ENCODE peak calls at places on chromosome 16, in four cellular contexts. G is ovary, J is osteoblast, P is transverse colon. N is an unnamed sample.

GRCh38 chr16:1592446-1592845 is 19.4 kb downstream of the IFT140 start:
- DNase-seq in G (no peak), J (peak; percentile 62), P (no peak), N (no peak)

GRCh38 chr16:85206472-85207356 is 94.4 kb upstream of the CIBAR2 start:
- DNase-seq in G (peak; percentile 92), J (peak; percentile 55), P (peak; percentile 60), N (peak; percentile 92)

GRCh38 chr16:79328327-79329162 is 272.0 kb downstream of the MAF start:
- DNase-seq in G (no peak), J (no peak), P (no peak), N (peak; percentile 68)

GRCh38 chr16:24728891-24729242 is 584 bp upstream of the TNRC6A start:
- DNase-seq in G (no peak), J (no peak), P (no peak), N (no peak)

GRCh38 chr16:945271-946047 is 25.3 kb downstream of the LMF1 start:
- DNase-seq in G (no peak), J (peak; percentile 38), P (no peak), N (no peak)

GRCh38 chr16:11076259-11077018 is 132.1 kb downstream of the CLEC16A start:
- DNase-seq in G (no peak), J (no peak), P (no peak), N (no peak)

GRCh38 chr16:9380221-9380620 is 288.8 kb downstream of the HAPSTR1 start:
- DNase-seq in G (no peak), J (no peak), P (no peak), N (no peak)

GRCh38 chr16:68246121-68246520 is 948 bp downstream of the PLA2G15 start:
- DNase-seq in G (no peak), J (peak; percentile 49), P (no peak), N (peak; percentile 16)

GRCh38 chr16:83953796-83954576 is 946 bp downstream of the OSGIN1 start:
- DNase-seq in G (no peak), J (peak; percentile 85), P (no peak), N (peak; percentile 82)

GRCh38 chr16:1477033-1477432 is 2.2 kb upstream of the CLCN7 start:
- DNase-seq in G (no peak), J (no peak), P (no peak), N (no peak)

GRCh38 chr16:81447383-81448101 is 2.9 kb downstream of the CMIP start:
- DNase-seq in G (no peak), J (no peak), P (peak; percentile 55), N (peak; percentile 64)

GRCh38 chr16:70529051-70529777 is 5.6 kb downstream of the SF3B3 start:
- DNase-seq in G (no peak), J (peak; percentile 88), P (no peak), N (peak; percentile 43)

GRCh38 chr16:84700518-84701277 is 898 bp downstream of the USP10 start:
- DNase-seq in G (no peak), J (no peak), P (peak; percentile 44), N (no peak)

GRCh38 chr16:26857371-26857770 is 209.4 kb upstream of the C16orf82 start:
- DNase-seq in G (no peak), J (no peak), P (no peak), N (no peak)

GRCh38 chr16:21101631-21102420 is 48.8 kb downstream of the DNAH3 start:
- DNase-seq in G (no peak), J (peak; percentile 41), P (peak; percentile 12), N (peak; percentile 19)

GRCh38 chr16:9408297-9408696 is 316.9 kb downstream of the HAPSTR1 start:
- DNase-seq in G (no peak), J (no peak), P (no peak), N (no peak)

GRCh38 chr16:70418274-70418992 is 20.5 kb downstream of the ST3GAL2 start:
- DNase-seq in G (no peak), J (peak; percentile 46), P (no peak), N (peak; percentile 70)

GRCh38 chr16:56985962-56986360 is 3.4 kb upstream of the NLRC5 start:
- DNase-seq in G (no peak), J (peak; percentile 70), P (no peak), N (peak; percentile 19)

GRCh38 chr16:8717892-8718400 is 43.5 kb downstream of the ABAT start:
- DNase-seq in G (no peak), J (no peak), P (no peak), N (no peak)

GRCh38 chr16:79971237-79971572 is 370.7 kb upstream of the MAF start:
- DNase-seq in G (no peak), J (no peak), P (no peak), N (no peak)

GRCh38 chr16:8936421-8936820 is 27.3 kb downstream of the USP7 start:
- DNase-seq in G (no peak), J (peak; percentile 62), P (peak; percentile 66), N (peak; percentile 81)

GRCh38 chr16:4870138-4870671 is 22.9 kb downstream of the UBN1 start:
- DNase-seq in G (no peak), J (no peak), P (no peak), N (peak; percentile 6)

GRCh38 chr16:73616186-73616585 is 568.3 kb upstream of the ZFHX3 start:
- DNase-seq in G (no peak), J (no peak), P (no peak), N (peak; percentile 19)

GRCh38 chr16:16861546-16861945 is 482.6 kb downstream of the NPIPA7 start:
- DNase-seq in G (peak; percentile 31), J (peak; percentile 81), P (peak; percentile 49), N (peak; percentile 63)

GRCh38 chr16:14527411-14528044 is 102.5 kb downstream of the PARN start:
- DNase-seq in G (no peak), J (peak; percentile 79), P (no peak), N (no peak)

GRCh38 chr16:84774810-84775209 is 45.0 kb upstream of the CRISPLD2 start:
- DNase-seq in G (no peak), J (peak; percentile 94), P (no peak), N (no peak)

GRCh38 chr16:12906271-12906670 is 4.9 kb downstream of the SHISA9 start:
- DNase-seq in G (no peak), J (no peak), P (no peak), N (no peak)

GRCh38 chr16:86665319-86665675 is 86.9 kb downstream of the FOXL1 start:
- DNase-seq in G (no peak), J (no peak), P (no peak), N (no peak)

GRCh38 chr16:85857406-85857805 is 41.6 kb upstream of the IRF8 start:
- DNase-seq in G (no peak), J (peak; percentile 37), P (no peak), N (no peak)

GRCh38 chr16:70437582-70438324 is 1.1 kb downstream of the ST3GAL2 start:
- DNase-seq in G (no peak), J (peak; percentile 96), P (no peak), N (peak; percentile 51)

GRCh38 chr16:25413962-25414361 is 156.3 kb upstream of the ZKSCAN2 start:
- DNase-seq in G (no peak), J (no peak), P (no peak), N (no peak)

GRCh38 chr16:53744449-53744848 is 40.5 kb downstream of the FTO start:
- DNase-seq in G (no peak), J (no peak), P (no peak), N (no peak)

GRCh38 chr16:11576427-11577289 is 10.1 kb downstream of the LITAF start:
- DNase-seq in G (peak; percentile 15), J (no peak), P (no peak), N (no peak)

DNA sequence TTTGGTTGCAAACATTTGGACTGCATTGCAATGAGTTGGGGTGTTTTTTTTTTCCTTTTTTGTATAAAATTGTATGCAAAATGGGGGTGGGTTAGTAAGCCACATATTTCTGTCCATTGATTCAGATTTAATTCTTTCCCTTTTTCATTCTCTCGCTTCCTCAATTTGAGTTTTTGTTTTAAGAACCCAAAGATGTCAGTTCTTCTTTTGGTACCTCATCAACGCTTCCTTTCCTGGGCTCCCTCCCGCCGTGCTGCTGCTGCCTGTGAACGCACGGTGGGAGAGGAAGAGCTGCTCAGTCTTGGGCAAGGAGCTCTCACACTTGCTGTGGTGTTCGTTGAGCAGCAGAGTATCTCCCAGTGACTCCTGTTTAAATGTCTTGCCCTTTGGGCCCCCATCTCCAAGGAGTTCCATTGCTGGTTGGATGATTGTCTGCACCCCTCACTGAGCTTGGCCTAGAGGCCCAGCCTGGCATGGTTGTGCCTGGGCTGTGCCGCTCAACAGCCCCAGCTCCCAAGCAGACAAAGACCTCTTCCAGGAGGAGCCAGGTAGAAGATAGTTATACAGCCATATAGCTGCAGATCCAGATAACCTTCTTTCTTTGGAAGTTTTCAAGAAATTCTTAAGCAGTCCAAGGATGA is 13.6 kb downstream of the UBFD1 start:
- DNase-seq in G (no peak), J (no peak), P (no peak), N (no peak)
- H3K4me3 ChIP-seq in G (no peak overlapping the region), J (no peak overlapping the region), P (no peak overlapping the region), N (no peak overlapping the region)

DNA sequence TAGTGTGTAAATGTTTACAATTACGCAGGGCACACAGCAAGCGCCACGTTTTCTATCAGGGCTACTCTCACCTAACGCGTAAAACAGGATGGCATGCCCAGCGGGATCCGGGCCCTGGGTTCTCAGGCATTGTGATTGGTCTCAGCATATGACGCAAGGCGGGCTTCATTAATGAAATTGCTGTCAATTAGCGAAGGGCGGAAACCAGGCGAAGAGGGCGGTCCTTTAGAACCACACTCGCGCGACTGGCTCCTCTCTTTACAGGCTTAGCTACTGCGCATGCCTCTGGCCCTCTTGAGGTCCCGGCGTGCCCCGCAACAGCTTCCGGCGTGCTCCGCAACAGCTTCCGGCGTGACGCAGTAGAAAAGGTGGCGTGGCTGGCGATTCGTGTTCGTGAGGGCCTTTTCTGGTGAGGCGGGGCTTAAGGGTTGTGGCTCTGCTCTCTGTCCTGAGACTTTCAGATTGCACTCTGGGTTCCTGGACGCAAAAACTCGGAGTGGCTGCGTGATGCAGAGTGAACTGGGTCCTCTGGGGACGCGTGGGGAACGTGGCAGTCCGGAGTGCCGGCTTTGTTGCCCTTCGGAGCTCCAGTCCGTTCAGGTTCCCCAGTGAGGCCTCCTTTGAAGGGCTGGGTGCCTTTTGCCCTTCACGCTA is 9.2 kb downstream of the OR2C1 start:
- DNase-seq in G (peak; percentile 90), J (peak; percentile 96), P (peak; percentile 76), N (peak; percentile 30)
- H3K36me3 ChIP-seq in G (no peaks in the 10 kb centered on the region), J (no peaks in the 10 kb centered on the region), P (no peaks in the 10 kb centered on the region), N (no peaks in the 10 kb centered on the region)

DNA sequence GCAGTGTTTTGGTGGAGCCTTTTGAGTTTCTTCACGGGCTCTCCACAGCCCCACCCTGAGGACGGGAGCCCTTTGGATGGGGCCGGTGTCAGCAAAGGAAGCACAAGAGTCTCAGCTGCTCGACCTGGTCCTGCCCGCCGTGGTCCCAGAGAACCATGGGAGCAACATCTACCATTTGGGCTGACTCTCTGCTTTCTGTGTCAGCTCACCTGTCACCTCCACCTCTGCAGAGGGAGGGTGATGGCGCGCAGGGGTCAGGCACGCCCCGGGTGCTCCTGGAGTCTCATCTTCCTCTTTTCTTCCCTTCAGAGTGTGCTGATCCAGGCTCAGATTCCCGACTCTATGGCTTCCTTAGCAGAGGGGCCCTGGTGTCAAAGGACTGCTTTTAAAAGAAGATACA is 171.7 kb downstream of the LAT start:
- DNase-seq in G (peak; percentile 44), J (peak; percentile 75), P (no peak), N (peak; percentile 61)
- H3K4me3 ChIP-seq in G (no peak overlapping the region), J (no peak overlapping the region), P (no peak overlapping the region), N (no peak overlapping the region)

GRCh38 chr16:89455178-89455577 is 35.2 kb downstream of the ANKRD11 start:
- DNase-seq in G (no peak), J (no peak), P (no peak), N (no peak)

GRCh38 chr16:89456412-89456811 is 33.9 kb downstream of the ANKRD11 start:
- DNase-seq in G (no peak), J (no peak), P (no peak), N (no peak)

GRCh38 chr16:89452925-89453324 is 37.4 kb downstream of the ANKRD11 start:
- DNase-seq in G (no peak), J (no peak), P (no peak), N (no peak)

GRCh38 chr16:89453662-89454321 is 36.6 kb downstream of the ANKRD11 start:
- DNase-seq in G (no peak), J (peak; percentile 89), P (no peak), N (peak; percentile 74)

GRCh38 chr16:89455692-89456091 is 34.7 kb downstream of the ANKRD11 start:
- DNase-seq in G (no peak), J (no peak), P (no peak), N (no peak)
- H3K36me3 ChIP-seq in G (no peaks in the 10 kb centered on the region), J (no peaks in the 10 kb centered on the region), P (no peaks in the 10 kb centered on the region), N (no peaks in the 10 kb centered on the region)

N was measured in H7.